ENCODE peak calls at places on chromosomes 2 and 18, in six cellular contexts. F is tibial artery, M is GM23338, J is HCT116, B is cardiac muscle cell, K is pancreas. P is an unnamed sample.

GRCh38 chr2:66569321-66569851 is 134.5 kb downstream of the MEIS1 start:
- DNase-seq in F (no peak), M (no peak), J (no peak), B (peak), K (no peak), P (no peak)

GRCh38 chr2:64327129-64327509 is 126.8 kb upstream of the LGALSL start:
- DNase-seq in F (no peak), M (no peak), J (no peak), B (no peak), K (no peak), P (no peak)

GRCh38 chr2:236178921-236179652 is 10.9 kb upstream of the GBX2 start:
- DNase-seq in F (no peak), M (peak), J (no peak), B (no peak), K (no peak), P (no peak)

GRCh38 chr2:229783108-229783721 is 68.9 kb upstream of the DNER start:
- DNase-seq in F (no peak), M (no peak), J (no peak), B (no peak), K (no peak), P (no peak)

GRCh38 chr2:49029406-49029805 is 124.9 kb downstream of the FSHR start:
- DNase-seq in F (no peak), M (no peak), J (no peak), B (no peak), K (no peak), P (no peak)

GRCh38 chr18:10946058-10946457 is 203.3 kb downstream of the PIEZO2 start:
- DNase-seq in F (no peak), M (no peak), J (no peak), B (no peak), K (no peak), P (no peak)

GRCh38 chr2:120026890-120027289 is 14.0 kb downstream of the EPB41L5 start:
- DNase-seq in F (no peak), M (peak), J (no peak), B (no peak), K (no peak), P (no peak)

GRCh38 chr2:225086439-225086838 is 44.2 kb upstream of the DOCK10 start:
- DNase-seq in F (no peak), M (no peak), J (no peak), B (no peak), K (no peak), P (no peak)

GRCh38 chr2:238864207-238865014 is 16.5 kb downstream of the TWIST2 start:
- DNase-seq in F (peak), M (peak), J (peak), B (peak), K (peak), P (peak)

GRCh38 chr2:167451496-167452289 is 563.4 kb downstream of the XIRP2 start:
- DNase-seq in F (no peak), M (peak), J (no peak), B (no peak), K (no peak), P (no peak)

GRCh38 chr2:83874712-83875430 is 584.2 kb downstream of the SUCLG1 start:
- DNase-seq in F (no peak), M (peak), J (no peak), B (no peak), K (no peak), P (no peak)

GRCh38 chr2:10658041-10658913 is 31.5 kb downstream of the NOL10 start:
- DNase-seq in F (no peak), M (no peak), J (peak), B (peak), K (no peak), P (no peak)

GRCh38 chr2:68762665-68763064 is 28.1 kb downstream of the ARHGAP25 start:
- DNase-seq in F (no peak), M (no peak), J (no peak), B (peak), K (no peak), P (no peak)

GRCh38 chr2:36701918-36702317 is 5.4 kb downstream of the VIT start:
- DNase-seq in F (no peak), M (no peak), J (no peak), B (no peak), K (no peak), P (no peak)

GRCh38 chr2:110910404-110910803 is 178.0 kb downstream of the ACOXL start:
- DNase-seq in F (no peak), M (no peak), J (no peak), B (no peak), K (no peak), P (no peak)

GRCh38 chr2:54048117-54048785 is 67.2 kb upstream of the ACYP2 start:
- DNase-seq in F (no peak), M (no peak), J (no peak), B (no peak), K (no peak), P (no peak)

GRCh38 chr2:230254152-230254881 is 28.8 kb downstream of the SP140 start:
- DNase-seq in F (no peak), M (no peak), J (no peak), B (no peak), K (no peak), P (no peak)

GRCh38 chr2:12050381-12050780 is 303.9 kb downstream of the LPIN1 start:
- DNase-seq in F (no peak), M (no peak), J (no peak), B (peak), K (no peak), P (no peak)

GRCh38 chr2:188786368-188786781 is 187.8 kb upstream of the COL3A1 start:
- DNase-seq in F (no peak), M (no peak), J (peak), B (peak), K (no peak), P (no peak)

GRCh38 chr2:234502285-234502918 is 5.5 kb upstream of the ARL4C start:
- DNase-seq in F (no peak), M (no peak), J (peak), B (peak), K (no peak), P (no peak)

GRCh38 chr18:66707473-66707872 is 103.6 kb upstream of the CDH19 start:
- DNase-seq in F (no peak), M (no peak), J (no peak), B (no peak), K (no peak), P (no peak)

GRCh38 chr2:239132156-239132709 is 268.6 kb downstream of the HDAC4 start:
- DNase-seq in F (no peak), M (no peak), J (no peak), B (no peak), K (no peak), P (no peak)

GRCh38 chr2:226002438-226002837 is 602.9 kb downstream of the NYAP2 start:
- DNase-seq in F (no peak), M (peak), J (peak), B (peak), K (no peak), P (no peak)

GRCh38 chr18:63292844-63293683 is 26.5 kb downstream of the BCL2 start:
- DNase-seq in F (no peak), M (no peak), J (no peak), B (no peak), K (no peak), P (no peak)

GRCh38 chr18:56891870-56892269 is 240.7 kb downstream of the WDR7 start:
- DNase-seq in F (no peak), M (no peak), J (no peak), B (no peak), K (no peak), P (no peak)

GRCh38 chr18:69257861-69258458 is 142.7 kb upstream of the DOK6 start:
- DNase-seq in F (no peak), M (no peak), J (no peak), B (peak), K (no peak), P (no peak)

DNA sequence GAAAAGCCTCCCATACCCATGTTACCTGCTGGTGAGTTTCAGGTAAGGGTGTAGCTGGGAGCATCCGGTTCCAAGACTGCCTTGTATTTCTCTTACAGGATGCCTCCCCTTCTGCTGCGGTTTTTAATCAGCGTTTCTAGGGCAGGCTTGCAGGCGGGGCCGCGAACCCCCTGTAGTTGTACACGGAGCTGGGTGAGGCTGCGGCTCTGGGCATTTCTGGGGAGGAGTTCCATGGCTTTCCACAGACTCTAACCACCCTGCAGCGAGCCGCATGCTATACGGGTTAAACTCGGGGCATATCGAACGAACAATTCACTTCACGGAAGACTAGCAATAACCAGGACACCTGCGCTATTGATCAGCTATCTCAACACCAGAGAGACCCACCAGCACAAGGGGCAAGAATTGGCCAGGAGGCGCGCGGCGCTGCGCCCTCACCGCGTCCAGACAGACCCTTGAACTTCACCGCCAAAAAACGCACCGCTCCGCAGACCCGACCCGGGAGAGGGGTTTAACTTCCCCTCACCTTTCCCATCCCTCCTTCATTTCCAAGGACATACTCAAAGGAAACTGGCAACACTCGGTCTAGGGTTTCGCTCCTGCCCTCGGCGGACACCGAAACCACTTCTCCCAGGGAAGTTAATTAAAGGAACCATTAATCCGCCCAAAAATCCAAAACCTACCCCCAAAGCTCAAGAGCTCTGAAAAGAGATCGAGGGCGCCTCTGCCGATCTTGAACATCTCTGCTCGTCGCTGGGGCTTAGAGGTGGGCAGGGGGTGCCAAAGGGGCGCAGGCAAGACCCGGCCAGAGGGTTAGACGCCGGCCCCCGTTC is 909 bp downstream of the TGFA start:
- DNase-seq in F (no peak), M (peak), J (no peak), B (no peak), K (peak), P (no peak)
- H3K4me3 ChIP-seq in F (peak), M (peak), J (peak), B (peak), K (peak), P (peak)

GRCh38 chr2:1584051-1584531 is 160.2 kb downstream of the PXDN start:
- DNase-seq in F (peak), M (no peak), J (no peak), B (no peak), K (no peak), P (no peak)
- H3K27ac ChIP-seq in F (no peak), M (no peak), J (no peak), B (no peak), K (no peak), P (no peak)

DNA sequence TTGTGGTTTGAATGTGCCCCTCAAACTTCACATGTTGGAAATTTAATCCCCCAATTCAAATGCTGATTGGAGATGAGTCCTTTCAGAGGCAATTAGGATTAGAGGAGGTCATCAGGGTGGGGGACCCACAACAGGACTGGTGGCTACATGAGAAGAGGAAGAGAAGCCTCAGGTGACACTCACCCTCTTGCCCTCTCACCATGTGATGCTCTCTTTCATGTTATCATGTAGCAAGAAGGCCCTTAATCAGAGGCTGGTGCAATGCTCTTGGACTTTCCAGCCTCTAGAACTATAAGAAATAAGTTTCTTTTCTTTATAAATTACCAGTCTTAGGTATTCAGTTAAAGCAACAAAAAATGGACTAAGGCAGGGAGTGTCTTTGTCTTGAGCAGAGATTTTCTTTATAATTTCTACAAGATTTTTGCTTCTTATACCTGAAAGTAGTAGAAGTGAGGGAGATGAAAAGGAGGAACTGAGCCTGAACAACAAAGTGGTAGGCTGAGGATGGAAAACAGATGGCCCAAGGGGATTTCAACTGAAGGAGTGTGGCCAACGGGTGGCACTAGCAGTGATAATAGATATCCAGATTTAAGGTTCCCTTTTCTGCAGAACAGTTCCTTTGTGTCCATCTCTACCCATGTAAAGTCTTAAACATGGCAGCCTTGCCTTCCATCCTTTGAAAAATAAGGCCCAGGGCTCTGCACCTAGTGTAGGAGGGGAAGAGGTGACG is 49.2 kb upstream of the TGIF1 start:
- DNase-seq in F (no peak), M (no peak), J (no peak), B (no peak), K (no peak), P (no peak)
- H3K4me3 ChIP-seq in F (no peak), M (no peak), J (no peak), B (no peak), K (no peak), P (no peak)

GRCh38 chr18:79965119-79965902 is 868 bp downstream of the HSBP1L1 start:
- DNase-seq in F (no peak), M (peak), J (no peak), B (peak), K (peak), P (no peak)
- H3K27ac ChIP-seq in F (no peak), M (no peak), J (peak), B (no peak), K (peak), P (peak)

GRCh38 chr2:80001704-80002103 is 302.8 kb downstream of the LRRTM1 start:
- DNase-seq in F (no peak), M (no peak), J (no peak), B (peak), K (no peak), P (no peak)

GRCh38 chr2:80007722-80008503 is 296.6 kb downstream of the LRRTM1 start:
- DNase-seq in F (no peak), M (peak), J (no peak), B (no peak), K (no peak), P (no peak)

GRCh38 chr2:80002112-80002511 is 302.4 kb downstream of the LRRTM1 start:
- DNase-seq in F (no peak), M (no peak), J (no peak), B (no peak), K (no peak), P (no peak)

DNA sequence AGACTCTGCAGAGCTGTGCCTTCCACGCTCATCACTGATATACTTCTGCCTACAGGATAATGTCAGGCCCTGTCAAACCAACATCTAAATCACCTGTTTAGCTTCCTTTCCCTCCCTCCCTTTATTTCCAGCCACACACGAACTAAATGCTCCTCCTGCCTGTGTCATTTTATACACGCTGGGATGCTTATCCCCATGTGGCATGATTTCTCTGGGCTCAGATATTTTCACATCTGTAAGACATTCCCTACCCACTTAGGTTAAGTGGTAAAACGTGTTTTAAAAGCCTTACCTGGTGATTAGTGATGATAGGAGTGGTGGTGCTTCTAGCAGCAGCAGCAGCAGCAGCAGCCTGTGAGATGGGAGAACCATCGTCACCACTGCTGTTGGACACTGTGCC is 301.8 kb downstream of the LRRTM1 start:
- DNase-seq in F (no peak), M (no peak), J (no peak), B (no peak), K (no peak), P (no peak)
- H3K4me3 ChIP-seq in F (no peak), M (no peak), J (no peak), B (no peak), K (no peak), P (no peak)

DNA sequence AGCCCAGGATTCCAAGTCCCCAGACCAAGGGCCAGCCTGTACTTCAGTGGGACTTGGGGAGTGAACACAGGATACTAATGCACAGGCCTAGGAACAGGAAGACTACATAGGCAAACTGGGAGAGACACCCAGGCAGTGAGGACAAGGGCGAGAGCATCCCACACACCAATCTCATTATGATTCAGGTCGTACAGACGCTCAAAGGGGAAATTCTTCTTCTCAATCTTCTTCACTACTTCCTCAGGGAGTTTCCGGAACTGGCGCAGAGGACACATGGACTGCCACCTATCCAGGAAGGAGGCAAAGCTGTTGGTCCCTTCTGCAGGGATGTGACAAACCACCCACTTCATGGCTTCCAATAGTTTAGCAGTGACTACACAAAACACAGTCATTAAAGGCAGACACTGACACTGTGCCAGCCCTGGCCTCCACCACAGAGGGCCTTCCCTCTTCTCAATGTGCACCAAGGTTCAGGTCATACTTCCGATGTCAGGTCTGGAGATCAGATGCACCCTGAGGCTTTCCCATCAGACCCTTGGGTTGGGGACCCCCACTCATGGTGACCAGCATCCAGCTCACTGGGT is 18.0 kb downstream of the SNRNP200 start:
- DNase-seq in F (no peak), M (no peak), J (no peak), B (no peak), K (no peak), P (no peak)
- H3K27ac ChIP-seq in F (no peak), M (no peak), J (no peak), B (no peak), K (no peak), P (no peak)

GRCh38 chr2:176109226-176109954 is 2.3 kb downstream of the HOXD11 start:
- DNase-seq in F (no peak), M (no peak), J (no peak), B (no peak), K (no peak), P (no peak)

GRCh38 chr2:176106636-176107539 is at the start of gene HOXD11:
- DNase-seq in F (no peak), M (peak), J (no peak), B (peak), K (no peak), P (no peak)

GRCh38 chr2:176105727-176106635 is 1.1 kb upstream of the HOXD11 start:
- DNase-seq in F (no peak), M (peak), J (no peak), B (no peak), K (no peak), P (no peak)

GRCh38 chr2:176109955-176110345 is 2.9 kb downstream of the HOXD11 start:
- DNase-seq in F (no peak), M (no peak), J (no peak), B (no peak), K (no peak), P (no peak)

DNA sequence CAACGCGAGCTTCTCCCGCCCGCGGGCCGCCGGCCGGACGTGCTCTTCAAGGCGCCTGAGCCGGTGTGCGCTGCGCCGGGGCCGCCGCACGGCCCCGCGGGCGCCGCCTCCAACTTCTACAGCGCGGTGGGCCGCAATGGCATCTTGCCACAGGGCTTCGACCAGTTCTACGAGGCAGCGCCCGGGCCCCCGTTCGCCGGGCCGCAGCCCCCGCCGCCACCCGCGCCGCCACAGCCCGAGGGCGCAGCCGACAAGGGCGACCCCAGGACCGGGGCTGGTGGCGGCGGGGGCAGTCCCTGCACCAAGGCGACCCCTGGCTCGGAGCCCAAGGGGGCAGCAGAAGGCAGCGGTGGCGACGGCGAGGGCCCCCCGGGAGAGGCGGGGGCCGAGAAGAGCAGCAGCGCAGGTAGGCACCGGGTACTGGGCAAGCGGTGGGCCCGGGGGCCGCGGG is 676 bp downstream of the HOXD11 start:
- DNase-seq in F (no peak), M (no peak), J (no peak), B (no peak), K (no peak), P (no peak)
- H3K4me3 ChIP-seq in F (no peak), M (peak), J (no peak), B (no peak), K (no peak), P (no peak)

DNA sequence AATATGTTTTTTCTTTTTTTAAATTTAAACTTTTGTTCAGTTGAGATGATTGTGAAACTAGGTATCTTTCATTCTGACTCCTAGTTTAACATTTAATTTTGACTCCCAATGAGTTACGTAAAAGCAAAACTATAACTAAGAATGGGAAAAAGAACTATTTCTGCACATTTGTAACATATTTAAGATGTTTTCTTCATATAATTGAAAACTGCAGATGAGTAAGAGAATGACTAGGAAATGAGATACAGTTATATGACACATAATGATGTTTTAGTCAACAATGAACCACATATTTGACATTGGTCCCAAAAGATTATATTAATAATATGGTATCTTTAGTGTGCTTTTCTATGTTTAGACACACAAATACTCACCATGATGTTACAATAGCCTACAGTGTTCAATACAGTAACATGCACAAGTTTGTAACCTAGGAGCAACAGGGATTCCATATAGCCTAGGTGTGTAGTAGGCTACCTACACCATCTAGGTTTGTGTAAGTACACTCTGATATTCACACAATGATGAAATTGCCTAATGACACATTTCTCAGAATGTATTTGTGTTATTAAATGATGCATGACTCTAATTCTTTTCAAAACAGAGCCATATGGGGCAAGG is 12.6 kb downstream of the ERMN start:
- DNase-seq in F (no peak), M (no peak), J (no peak), B (no peak), K (no peak), P (no peak)
- H3K27ac ChIP-seq in F (no peak), M (no peak), J (no peak), B (no peak), K (no peak), P (no peak)

GRCh38 chr2:38591152-38591551 is 11.6 kb downstream of the HNRNPLL start:
- DNase-seq in F (no peak), M (no peak), J (no peak), B (no peak), K (no peak), P (no peak)
- H3K4me3 ChIP-seq in F (no peak), M (no peak), J (no peak), B (no peak), K (no peak), P (no peak)

GRCh38 chr2:233085839-233086150 is 25.7 kb downstream of the INPP5D start:
- DNase-seq in F (no peak), M (no peak), J (no peak), B (no peak), K (no peak), P (no peak)
- H3K27ac ChIP-seq in F (no peak), M (no peak), J (no peak), B (no peak), K (no peak), P (no peak)

P was measured in heart right ventricle.